ENCODE peak calls at places on chromosomes 1 and 21, in five cellular contexts. C is GM12891, S is K562, O is HepG2, A is GM12878. E is an unnamed sample.

GRCh38 chr21:39756285-39756684 is 11.3 kb downstream of the IGSF5 start:
- DNase-seq in A (no peak), O (no peak), S (no peak), C (no peak), E (no peak)

GRCh38 chr1:17239420-17239819 is 9.5 kb upstream of the PADI3 start:
- DNase-seq in S (peak; percentile 75), C (peak; percentile 58), A (peak; percentile 32), O (peak; percentile 45), E (peak; percentile 62)

GRCh38 chr1:235952950-235953615 is 86.4 kb upstream of the LYST start:
- DNase-seq in O (no peak), C (no peak), S (no peak), A (peak; percentile 59), E (no peak)

GRCh38 chr1:94954292-94955220 is 27.6 kb upstream of the CNN3 start:
- DNase-seq in O (no peak), A (no peak), S (no peak), C (no peak), E (no peak)

GRCh38 chr1:201450721-201451291 is 18.2 kb downstream of the PHLDA3 start:
- DNase-seq in S (peak; percentile 32), O (no peak), A (no peak), C (no peak), E (no peak)

GRCh38 chr1:53606197-53607095 is 132.5 kb downstream of the GLIS1 start:
- DNase-seq in C (no peak), A (no peak), S (no peak), O (no peak), E (no peak)

GRCh38 chr21:44011123-44011773 is 861 bp upstream of the TRAPPC10 start:
- DNase-seq in A (no peak), C (no peak), O (no peak), S (peak; percentile 57), E (no peak)

GRCh38 chr1:169698976-169699375 is 12.4 kb downstream of the SELL start:
- DNase-seq in A (no peak), O (no peak), C (no peak), S (no peak), E (no peak)

GRCh38 chr1:201222125-201222524 is 31.5 kb downstream of the IGFN1 start:
- DNase-seq in A (no peak), C (no peak), O (peak; percentile 65), S (no peak), E (no peak)

GRCh38 chr1:203702130-203702577 is 62.8 kb upstream of the LAX1 start:
- DNase-seq in S (peak; percentile 84), O (peak; percentile 36), C (peak; percentile 14), A (peak; percentile 40), E (peak; percentile 24)

GRCh38 chr1:156104065-156104810 is 10.3 kb upstream of the LMNA start:
- DNase-seq in O (peak; percentile 50), A (no peak), S (no peak), C (no peak), E (no peak)

GRCh38 chr1:2044510-2045319 is 5.5 kb upstream of the PRKCZ start:
- DNase-seq in S (peak; percentile 72), A (no peak), C (peak; percentile 89), O (peak; percentile 33), E (peak; percentile 79)

GRCh38 chr1:91245437-91245836 is 159.2 kb downstream of the HFM1 start:
- DNase-seq in S (no peak), A (no peak), O (no peak), C (no peak), E (no peak)

GRCh38 chr1:26191739-26192138 is 1.3 kb downstream of the CATSPER4 start:
- DNase-seq in A (no peak), C (no peak), S (no peak), O (no peak), E (no peak)

GRCh38 chr1:241918879-241919278 is 38.7 kb upstream of the BECN2 start:
- DNase-seq in O (no peak), A (no peak), C (no peak), S (no peak), E (no peak)

GRCh38 chr1:207910678-207911354 is at the start of gene CD34:
- DNase-seq in O (no peak), S (no peak), A (no peak), C (peak; percentile 28), E (no peak)

GRCh38 chr21:16420086-16420724 is 690.4 kb downstream of the USP25 start:
- DNase-seq in O (peak; percentile 9), S (no peak), C (no peak), A (no peak), E (no peak)

GRCh38 chr1:64743954-64744491 is 852 bp upstream of the RAVER2 start:
- DNase-seq in A (no peak), O (no peak), C (peak; percentile 7), S (no peak), E (no peak)

GRCh38 chr1:64745986-64746940 is 1.4 kb downstream of the RAVER2 start:
- DNase-seq in C (no peak), O (no peak), S (no peak), A (no peak), E (no peak)

GRCh38 chr1:64748222-64748621 is 3.3 kb downstream of the RAVER2 start:
- DNase-seq in C (no peak), O (no peak), A (no peak), S (no peak), E (no peak)

GRCh38 chr1:64745181-64745985 is 508 bp downstream of the RAVER2 start:
- DNase-seq in C (peak; percentile 11), S (peak; percentile 31), A (no peak), O (peak; percentile 6), E (peak; percentile 5)

DNA sequence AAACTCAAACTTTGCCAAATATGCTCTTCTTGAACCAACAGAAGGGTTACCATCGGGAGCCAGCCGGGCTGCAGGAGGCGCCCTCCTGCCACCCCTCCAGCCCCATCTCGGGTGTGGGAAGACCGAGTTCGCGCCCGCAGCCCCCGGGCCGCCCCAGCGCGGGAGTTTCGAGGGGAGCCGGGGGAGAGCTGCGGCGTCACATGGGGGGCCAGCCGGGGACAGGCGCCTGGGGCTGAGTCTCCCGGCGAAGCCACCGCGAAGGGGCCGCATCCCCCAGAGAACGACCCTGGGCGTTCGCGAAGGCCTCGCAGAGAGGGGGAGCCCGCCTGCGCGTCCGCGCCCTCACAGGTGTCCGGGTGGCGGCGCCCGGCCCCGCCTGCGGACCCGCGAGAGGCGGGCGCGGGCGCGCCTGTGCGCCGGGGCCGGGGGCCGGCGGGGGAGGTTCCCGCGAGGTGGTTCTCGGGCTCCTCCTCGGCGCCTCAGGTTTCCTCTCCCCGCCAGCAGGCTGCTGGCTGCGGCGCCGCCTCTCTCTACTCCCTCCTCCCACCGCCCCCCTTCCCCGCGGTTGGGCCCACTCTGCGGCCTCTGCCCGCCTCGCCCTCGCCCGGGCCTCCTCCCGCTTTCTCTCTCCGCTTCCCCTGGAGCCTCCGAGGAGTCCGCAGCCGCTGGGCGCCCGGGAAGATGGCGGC is at the start of gene RAVER2:
- DNase-seq in A (no peak), S (peak; percentile 68), O (peak; percentile 34), C (peak; percentile 52), E (peak; percentile 24)
- TF ChIP-seq POLR2A in A (no peak), S (no peak), O (peak; percentile 44), C (no peak), E (no peak)

GRCh38 chr1:51427438-51427837 is 91.6 kb downstream of the EPS15 start:
- DNase-seq in C (no peak), S (no peak), A (no peak), O (no peak), E (no peak)

GRCh38 chr1:51433972-51434510 is 85.0 kb downstream of the EPS15 start:
- DNase-seq in A (no peak), O (no peak), S (peak; percentile 29), C (no peak), E (no peak)

GRCh38 chr1:51435902-51436301 is 83.2 kb downstream of the EPS15 start:
- DNase-seq in S (no peak), O (no peak), C (no peak), A (no peak), E (no peak)

GRCh38 chr1:51439053-51439452 is 80.0 kb downstream of the EPS15 start:
- DNase-seq in O (no peak), A (no peak), C (no peak), S (no peak), E (no peak)

GRCh38 chr1:51433269-51433971 is 85.6 kb downstream of the EPS15 start:
- DNase-seq in O (no peak), S (peak; percentile 37), A (no peak), C (no peak), E (no peak)
- TF ChIP-seq POLR2AphosphoS5 in O (no peak), S (no peak), A (no peak), C (no peak), E (no peak)

GRCh38 chr1:74652711-74653131 is 20.9 kb downstream of the ERICH3 start:
- DNase-seq in O (no peak), A (peak; percentile 83), S (no peak), C (peak; percentile 6), E (no peak)

GRCh38 chr1:74650561-74650960 is 23.0 kb downstream of the ERICH3 start:
- DNase-seq in A (no peak), O (no peak), C (no peak), S (no peak), E (no peak)
- TF ChIP-seq TAF1 in A (no peak), O (no peak), C (no peak), S (no peak), E (no peak)

GRCh38 chr21:42922918-42923317 is 2.5 kb downstream of the ERVH48-1 start:
- DNase-seq in S (no peak), A (no peak), O (no peak), C (no peak), E (no peak)

GRCh38 chr21:42924433-42924751 is 1.0 kb downstream of the ERVH48-1 start:
- DNase-seq in A (no peak), S (no peak), O (no peak), C (no peak), E (no peak)

GRCh38 chr21:42921912-42922311 is 3.5 kb downstream of the ERVH48-1 start:
- DNase-seq in A (no peak), S (peak; percentile 78), C (no peak), O (no peak), E (no peak)

GRCh38 chr21:42925114-42925907 is at the start of gene ERVH48-1:
- DNase-seq in C (no peak), S (peak; percentile 53), O (no peak), A (no peak), E (no peak)

GRCh38 chr21:42923553-42924432 is 1.6 kb downstream of the ERVH48-1 start:
- DNase-seq in A (peak; percentile 70), S (peak; percentile 98), C (peak; percentile 76), O (peak; percentile 83), E (peak; percentile 72)
- TF ChIP-seq POLR2A in A (peak; percentile 60), S (peak; percentile 82), C (peak; percentile 39), O (no peak), E (no peak)

E was measured in GM12892.